ENCODE peak calls at places on chromosomes 5 and 9, in ten cellular contexts. D is NCI-H2029; B is GM23338; U is iris pigment epithelial cell; Z is hippocampal formation; C is AG09309; X is NCI-H345; A is stimulated activated CD4-positive, alpha-beta T cell treated with anti-CD3 and anti-CD28 coated beads, Interleukin-1b, Interleukin-23, amount 100 ng/mL, for 48 hours; M is cardiac fibroblast; W is lower lobe of right lung. O is an unnamed sample.

GRCh38 chr9:133713211-133713959 is 24.8 kb downstream of the SARDH start:
- DNase-seq in D (no peak), B (no peak), U (no peak), Z (no peak), C (no peak), X (no peak), A (no peak), M (no peak), W (no peak), O (no peak)

GRCh38 chr5:7518947-7519560 is 123.1 kb downstream of the ADCY2 start:
- DNase-seq in D (peak), B (peak), U (no peak), Z (no peak), C (no peak), X (peak), A (no peak), M (no peak), W (no peak), O (no peak)

GRCh38 chr5:93601433-93602175 is 18.6 kb downstream of the NR2F1 start:
- DNase-seq in D (no peak), B (peak), U (peak), Z (no peak), C (no peak), X (no peak), A (no peak), M (no peak), W (no peak), O (no peak)

GRCh38 chr5:155530046-155530445 is 516.5 kb downstream of the KIF4B start:
- DNase-seq in D (no peak), B (no peak), U (peak), Z (no peak), C (no peak), X (no peak), A (no peak), M (no peak), W (no peak), O (no peak)

GRCh38 chr5:54194326-54194725 is 116.0 kb downstream of the ARL15 start:
- DNase-seq in D (no peak), B (no peak), U (no peak), Z (no peak), C (no peak), X (no peak), A (no peak), M (peak), W (no peak), O (no peak)

GRCh38 chr9:70079364-70080103 is 35.9 kb downstream of the MAMDC2 start:
- DNase-seq in D (peak), B (no peak), U (peak), Z (no peak), C (peak), X (peak), A (no peak), M (peak), W (no peak), O (peak)

GRCh38 chr5:444226-444625 is 1.2 kb downstream of the EXOC3 start:
- DNase-seq in D (no peak), B (no peak), U (no peak), Z (no peak), C (no peak), X (no peak), A (no peak), M (no peak), W (no peak), O (no peak)

GRCh38 chr5:172364773-172365172 is 81.2 kb upstream of the UBTD2 start:
- DNase-seq in D (no peak), B (no peak), U (no peak), Z (peak), C (no peak), X (peak), A (no peak), M (peak), W (no peak), O (no peak)

GRCh38 chr5:119852140-119852539 is 222.8 kb downstream of the FAM170A start:
- DNase-seq in D (no peak), B (no peak), U (no peak), Z (no peak), C (no peak), X (no peak), A (no peak), M (no peak), W (no peak), O (no peak)

GRCh38 chr5:14064841-14065240 is 78.3 kb upstream of the TRIO start:
- DNase-seq in D (no peak), B (no peak), U (peak), Z (no peak), C (no peak), X (no peak), A (no peak), M (peak), W (no peak), O (no peak)